ENCODE peak calls at places on chromosomes 2 and 18, in six cellular contexts. K is SHP77, O is cerebellum, M is bronchial epithelial cell, N is Daoy, H is HEK293T. F is an unnamed sample.

GRCh38 chr2:216694826-216695217 is 527 bp downstream of the IGFBP5 start:
- DNase-seq in H (no peak), N (no peak), M (no peak), K (no peak), O (no peak), F (no peak)

GRCh38 chr2:23673830-23674679 is 252.9 kb downstream of the ATAD2B start:
- DNase-seq in H (peak), K (no peak), N (no peak), O (no peak), M (no peak), F (peak)

GRCh38 chr2:236355911-236356310 is 91.7 kb upstream of the ASB18 start:
- DNase-seq in M (no peak), N (no peak), H (no peak), O (no peak), K (no peak), F (no peak)

GRCh38 chr2:50694798-50695197 is 337.1 kb downstream of the NRXN1 start:
- DNase-seq in K (no peak), N (no peak), H (no peak), O (no peak), M (no peak), F (no peak)

GRCh38 chr18:12393998-12394397 is 13.7 kb upstream of the PRELID3A start:
- DNase-seq in M (peak), O (no peak), K (no peak), H (no peak), N (peak), F (no peak)

GRCh38 chr2:217711236-217711635 is 291.6 kb downstream of the TNS1 start:
- DNase-seq in M (no peak), N (peak), O (no peak), K (no peak), H (no peak), F (no peak)

GRCh38 chr18:9905401-9905922 is 8.4 kb upstream of the VAPA start:
- DNase-seq in N (no peak), M (peak), H (no peak), K (no peak), O (no peak), F (no peak)

GRCh38 chr2:219277703-219278654 is 1.2 kb upstream of the DNAJB2 start:
- DNase-seq in N (peak), M (peak), K (peak), H (peak), O (peak), F (peak)

GRCh38 chr2:170822885-170823799 is 6.5 kb downstream of the GAD1 start:
- DNase-seq in M (no peak), N (no peak), K (no peak), H (no peak), O (no peak), F (no peak)

GRCh38 chr18:22563098-22563707 is 145.5 kb upstream of the CTAGE1 start:
- DNase-seq in O (no peak), M (peak), N (peak), H (peak), K (peak), F (peak)

GRCh38 chr2:85347554-85347953 is 6.8 kb downstream of the RETSAT start:
- DNase-seq in M (no peak), O (no peak), H (no peak), K (no peak), N (no peak), F (no peak)